ENCODE peak calls at places on chromosomes 7 and 10, in five cellular contexts. One of them, this sample, is unnamed.

GRCh38 chr7:2824678-2825461 is 19.2 kb downstream of the GNA12 start:
- DNase-seq in astrocyte of the spinal cord: no peak
- DNase-seq in A549: no peak
- DNase-seq in fibroblast of the aortic adventitia: no peak
- DNase-seq in MM.1S: peak
- DNase-seq in this sample: no peak

GRCh38 chr7:44059219-44060090 is 5.9 kb downstream of the PGAM2 start:
- DNase-seq in astrocyte of the spinal cord: no peak
- DNase-seq in A549: no peak
- DNase-seq in fibroblast of the aortic adventitia: no peak
- DNase-seq in MM.1S: no peak
- DNase-seq in this sample: no peak

GRCh38 chr10:24958701-24959392 is 6.4 kb upstream of the PRTFDC1 start:
- DNase-seq in astrocyte of the spinal cord: peak
- DNase-seq in A549: no peak
- DNase-seq in fibroblast of the aortic adventitia: peak
- DNase-seq in MM.1S: no peak
- DNase-seq in this sample: no peak

GRCh38 chr10:17872191-17873091 is 63.3 kb downstream of the MRC1 start:
- DNase-seq in astrocyte of the spinal cord: peak
- DNase-seq in A549: no peak
- DNase-seq in fibroblast of the aortic adventitia: peak
- DNase-seq in MM.1S: no peak
- DNase-seq in this sample: no peak

GRCh38 chr10:96511044-96511945 is 2.4 kb downstream of the TLL2 start:
- DNase-seq in astrocyte of the spinal cord: peak
- DNase-seq in A549: peak
- DNase-seq in fibroblast of the aortic adventitia: peak
- DNase-seq in MM.1S: no peak
- DNase-seq in this sample: no peak

GRCh38 chr7:148838905-148839304 is 45.2 kb downstream of the EZH2 start:
- DNase-seq in astrocyte of the spinal cord: no peak
- DNase-seq in A549: no peak
- DNase-seq in fibroblast of the aortic adventitia: no peak
- DNase-seq in MM.1S: peak
- DNase-seq in this sample: no peak

GRCh38 chr10:24898501-24898900 is 53.9 kb downstream of the PRTFDC1 start:
- DNase-seq in astrocyte of the spinal cord: no peak
- DNase-seq in A549: no peak
- DNase-seq in fibroblast of the aortic adventitia: no peak
- DNase-seq in MM.1S: no peak
- DNase-seq in this sample: no peak

GRCh38 chr10:14032406-14032998 is 298.2 kb downstream of the FRMD4A start:
- DNase-seq in astrocyte of the spinal cord: no peak
- DNase-seq in A549: no peak
- DNase-seq in fibroblast of the aortic adventitia: no peak
- DNase-seq in MM.1S: no peak
- DNase-seq in this sample: no peak

GRCh38 chr7:80453699-80454340 is 58.0 kb downstream of the GNAT3 start:
- DNase-seq in astrocyte of the spinal cord: peak
- DNase-seq in A549: peak
- DNase-seq in fibroblast of the aortic adventitia: peak
- DNase-seq in MM.1S: peak
- DNase-seq in this sample: no peak

GRCh38 chr10:43042503-43043341 is 34.1 kb upstream of the RET start:
- DNase-seq in astrocyte of the spinal cord: no peak
- DNase-seq in A549: no peak
- DNase-seq in fibroblast of the aortic adventitia: no peak
- DNase-seq in MM.1S: no peak
- DNase-seq in this sample: no peak
- TF ChIP-seq CTCF in astrocyte of the spinal cord: no peak
- TF ChIP-seq CTCF in A549: no peak
- TF ChIP-seq CTCF in fibroblast of the aortic adventitia: no peak
- TF ChIP-seq CTCF in MM.1S: no peak
- TF ChIP-seq CTCF in this sample: peak

DNA sequence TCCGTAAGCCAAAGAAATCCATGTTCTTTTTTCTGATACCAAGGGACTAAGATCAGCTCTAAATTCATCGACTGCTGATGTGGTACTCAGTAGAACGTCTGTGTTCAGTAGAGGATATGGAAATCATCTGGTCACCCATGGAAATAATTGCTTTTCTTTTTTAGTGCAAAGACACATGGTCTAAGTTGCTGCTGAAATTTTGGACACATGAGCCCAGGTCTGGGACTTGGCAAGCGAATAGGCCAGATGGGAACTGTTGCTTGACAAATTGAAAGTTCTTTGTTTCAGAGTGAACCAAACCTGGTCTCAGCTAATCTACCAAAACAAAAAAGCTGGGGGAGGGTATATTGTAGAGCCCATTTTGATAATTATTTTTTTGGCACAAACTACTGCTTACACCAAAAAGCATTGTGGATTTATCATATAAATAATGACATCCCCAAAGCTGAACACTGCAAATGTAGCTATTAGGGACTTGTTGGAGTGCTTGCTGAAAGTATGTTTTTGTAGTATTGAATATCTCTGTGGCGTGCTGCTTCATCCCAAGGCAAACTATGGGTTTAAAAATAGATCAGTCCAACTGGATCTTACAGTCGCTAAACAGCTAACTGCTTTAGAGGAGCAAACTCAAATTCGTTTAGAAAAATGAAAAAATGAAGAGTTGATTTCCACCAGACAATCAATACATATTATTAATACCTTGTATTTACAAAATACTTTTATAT is 144.7 kb downstream of the TRIL start:
- DNase-seq in astrocyte of the spinal cord: no peak
- DNase-seq in A549: no peak
- DNase-seq in fibroblast of the aortic adventitia: peak
- DNase-seq in MM.1S: peak
- DNase-seq in this sample: no peak
- TF ChIP-seq CTCF in astrocyte of the spinal cord: no peak
- TF ChIP-seq CTCF in A549: no peak
- TF ChIP-seq CTCF in fibroblast of the aortic adventitia: no peak
- TF ChIP-seq CTCF in MM.1S: no peak
- TF ChIP-seq CTCF in this sample: no peak

GRCh38 chr7:46695045-46695708 is 774.1 kb upstream of the IGFBP3 start:
- DNase-seq in astrocyte of the spinal cord: peak
- DNase-seq in A549: no peak
- DNase-seq in fibroblast of the aortic adventitia: peak
- DNase-seq in MM.1S: no peak
- DNase-seq in this sample: peak
- TF ChIP-seq CTCF in astrocyte of the spinal cord: peak
- TF ChIP-seq CTCF in A549: no peak
- TF ChIP-seq CTCF in fibroblast of the aortic adventitia: peak
- TF ChIP-seq CTCF in MM.1S: no peak
- TF ChIP-seq CTCF in this sample: no peak

GRCh38 chr10:61821153-61821552 is 80.3 kb upstream of the ARID5B start:
- DNase-seq in astrocyte of the spinal cord: peak
- DNase-seq in A549: no peak
- DNase-seq in fibroblast of the aortic adventitia: no peak
- DNase-seq in MM.1S: no peak
- DNase-seq in this sample: no peak

GRCh38 chr10:61822096-61822495 is 79.4 kb upstream of the ARID5B start:
- DNase-seq in astrocyte of the spinal cord: no peak
- DNase-seq in A549: no peak
- DNase-seq in fibroblast of the aortic adventitia: no peak
- DNase-seq in MM.1S: no peak
- DNase-seq in this sample: no peak

GRCh38 chr10:61822781-61823230 is 78.7 kb upstream of the ARID5B start:
- DNase-seq in astrocyte of the spinal cord: peak
- DNase-seq in A549: no peak
- DNase-seq in fibroblast of the aortic adventitia: peak
- DNase-seq in MM.1S: no peak
- DNase-seq in this sample: no peak

GRCh38 chr10:61815505-61815904 is 86.0 kb upstream of the ARID5B start:
- DNase-seq in astrocyte of the spinal cord: peak
- DNase-seq in A549: no peak
- DNase-seq in fibroblast of the aortic adventitia: no peak
- DNase-seq in MM.1S: no peak
- DNase-seq in this sample: no peak

DNA sequence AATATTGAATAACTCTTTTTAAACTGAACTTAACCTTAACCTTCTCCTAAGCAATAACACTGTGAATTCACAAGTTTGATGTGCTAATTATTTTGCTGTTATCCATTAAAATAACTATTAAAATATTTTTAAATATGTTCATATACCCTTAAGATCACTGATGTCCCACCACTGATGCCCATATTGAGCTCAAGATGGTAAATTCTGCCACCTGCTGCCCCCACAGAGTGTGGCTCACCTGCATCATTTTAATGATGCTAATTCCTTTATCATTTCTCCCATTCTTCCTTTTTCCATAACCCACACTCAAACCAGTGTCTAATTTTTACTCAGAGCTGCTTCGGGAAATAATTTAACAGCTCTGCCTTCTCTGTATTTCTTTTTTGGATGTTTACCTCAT is 82.3 kb upstream of the ARID5B start:
- DNase-seq in astrocyte of the spinal cord: no peak
- DNase-seq in A549: no peak
- DNase-seq in fibroblast of the aortic adventitia: no peak
- DNase-seq in MM.1S: no peak
- DNase-seq in this sample: no peak
- TF ChIP-seq CTCF in astrocyte of the spinal cord: no peak
- TF ChIP-seq CTCF in A549: no peak
- TF ChIP-seq CTCF in fibroblast of the aortic adventitia: no peak
- TF ChIP-seq CTCF in MM.1S: no peak
- TF ChIP-seq CTCF in this sample: peak

DNA sequence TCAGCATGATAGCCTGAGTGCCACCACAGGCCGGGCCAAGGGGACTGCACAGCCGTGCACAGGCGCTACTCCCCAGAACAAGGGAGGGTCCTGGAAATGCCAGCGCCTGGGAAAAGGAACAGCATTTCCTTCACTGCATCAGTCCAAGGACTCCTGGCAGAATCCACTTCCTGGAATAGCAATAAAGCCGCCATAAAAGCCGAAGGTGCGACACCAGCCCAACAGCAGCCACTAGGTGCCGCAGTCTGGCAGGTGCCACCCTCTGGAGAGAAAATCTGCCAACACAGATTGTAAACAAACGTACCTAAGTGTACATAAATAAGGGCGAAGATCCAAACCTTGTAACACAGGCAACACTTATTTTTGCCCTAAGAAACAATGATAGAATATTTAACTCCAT is 22.3 kb downstream of the VOPP1 start:
- DNase-seq in astrocyte of the spinal cord: no peak
- DNase-seq in A549: no peak
- DNase-seq in fibroblast of the aortic adventitia: no peak
- DNase-seq in MM.1S: peak
- DNase-seq in this sample: peak
- TF ChIP-seq CTCF in astrocyte of the spinal cord: no peak
- TF ChIP-seq CTCF in A549: peak
- TF ChIP-seq CTCF in fibroblast of the aortic adventitia: no peak
- TF ChIP-seq CTCF in MM.1S: peak
- TF ChIP-seq CTCF in this sample: peak

GRCh38 chr7:157234271-157234670 is 95.5 kb downstream of the UBE3C start:
- DNase-seq in astrocyte of the spinal cord: no peak
- DNase-seq in A549: no peak
- DNase-seq in fibroblast of the aortic adventitia: peak
- DNase-seq in MM.1S: no peak
- DNase-seq in this sample: no peak

GRCh38 chr7:157233677-157234076 is 95.0 kb downstream of the UBE3C start:
- DNase-seq in astrocyte of the spinal cord: peak
- DNase-seq in A549: no peak
- DNase-seq in fibroblast of the aortic adventitia: peak
- DNase-seq in MM.1S: no peak
- DNase-seq in this sample: no peak

GRCh38 chr7:157224627-157225026 is 85.9 kb downstream of the UBE3C start:
- DNase-seq in astrocyte of the spinal cord: peak
- DNase-seq in A549: no peak
- DNase-seq in fibroblast of the aortic adventitia: peak
- DNase-seq in MM.1S: no peak
- DNase-seq in this sample: peak

DNA sequence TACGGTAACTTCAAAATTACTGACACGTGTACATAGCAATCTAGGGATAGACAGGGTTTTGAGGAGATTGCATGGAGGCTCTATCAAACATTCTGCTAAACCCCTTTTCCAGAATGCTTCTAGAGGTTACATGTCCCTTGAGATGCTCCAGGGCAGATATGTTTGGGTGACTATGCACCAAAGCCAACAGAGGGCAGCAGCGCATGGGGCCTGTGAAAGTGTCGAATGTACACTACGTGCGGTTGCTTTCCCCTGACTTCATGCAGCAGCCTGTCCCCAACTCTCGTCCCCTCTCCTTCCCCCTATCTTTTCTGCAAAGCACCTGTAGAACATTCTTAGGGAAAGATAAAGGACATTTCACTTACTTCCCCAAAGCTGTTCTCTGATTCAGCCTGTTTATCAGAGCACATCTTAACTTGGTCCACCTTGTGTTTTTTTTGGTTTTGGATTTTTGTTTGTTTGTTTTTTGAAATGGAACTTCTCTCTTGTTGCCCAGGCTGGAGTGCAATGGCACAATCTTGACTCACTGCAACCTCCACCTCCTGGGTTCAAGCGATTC is 90.2 kb downstream of the UBE3C start:
- DNase-seq in astrocyte of the spinal cord: no peak
- DNase-seq in A549: peak
- DNase-seq in fibroblast of the aortic adventitia: peak
- DNase-seq in MM.1S: peak
- DNase-seq in this sample: no peak
- TF ChIP-seq CTCF in astrocyte of the spinal cord: peak
- TF ChIP-seq CTCF in A549: peak
- TF ChIP-seq CTCF in fibroblast of the aortic adventitia: peak
- TF ChIP-seq CTCF in MM.1S: peak
- TF ChIP-seq CTCF in this sample: peak

DNA sequence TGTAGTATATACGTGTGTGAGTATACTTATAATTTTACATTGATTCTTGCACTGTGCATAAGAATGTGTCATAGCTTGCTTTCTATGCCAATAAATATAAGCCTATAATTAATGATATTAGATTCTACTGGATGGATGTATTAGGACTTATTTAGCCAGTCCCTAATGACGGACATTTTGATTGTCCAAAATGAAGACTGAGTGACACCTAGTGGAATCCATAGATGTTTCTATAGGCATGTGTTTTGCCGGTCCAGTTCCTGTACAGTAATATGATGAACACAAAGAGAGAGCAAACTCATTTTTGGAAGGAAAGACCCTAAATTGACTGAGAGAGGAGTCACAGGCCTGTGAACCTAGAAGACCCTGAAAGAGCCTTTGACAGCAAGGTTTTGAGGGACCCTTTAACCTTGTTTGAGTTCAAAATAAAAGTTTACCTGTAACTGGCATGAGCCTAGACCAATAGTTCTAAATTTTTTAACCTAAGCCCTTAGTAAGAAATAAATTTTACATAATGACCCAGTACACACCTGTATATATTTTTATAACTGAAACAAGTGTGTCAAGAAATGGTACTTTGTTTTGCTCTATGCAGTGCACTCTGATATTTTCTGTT is 42.4 kb upstream of the AGBL3 start:
- DNase-seq in astrocyte of the spinal cord: peak
- DNase-seq in A549: peak
- DNase-seq in fibroblast of the aortic adventitia: peak
- DNase-seq in MM.1S: peak
- DNase-seq in this sample: peak
- TF ChIP-seq CTCF in astrocyte of the spinal cord: peak
- TF ChIP-seq CTCF in A549: peak
- TF ChIP-seq CTCF in fibroblast of the aortic adventitia: no peak
- TF ChIP-seq CTCF in MM.1S: peak
- TF ChIP-seq CTCF in this sample: peak